ENCODE peak calls at places on chromosomes 12 and 14, in eight cellular contexts. B is stomach; S is GM12865; K is sigmoid colon; C is lung; I is CD8-positive, alpha-beta memory T cell; U is epithelial cell of esophagus; A is lower lobe of right lung. Q is an unnamed sample.

GRCh38 chr12:53752192-53752601 is 418 bp upstream of the CISTR start:
- DNase-seq in B (no peak), S (no peak), K (no peak), C (no peak), I (no peak), U (no peak), A (no peak), Q (no peak)

GRCh38 chr14:104054222-104054905 is 31.1 kb upstream of the ASPG start:
- DNase-seq in B (no peak), S (no peak), K (no peak), C (no peak), I (no peak), U (no peak), A (no peak), Q (no peak)

GRCh38 chr12:124835652-124836410 is 27.8 kb downstream of the SCARB1 start:
- DNase-seq in B (no peak), S (no peak), K (no peak), C (no peak), I (no peak), U (peak), A (no peak), Q (no peak)

GRCh38 chr14:36495666-36496065 is 24.4 kb downstream of the NKX2-1 start:
- DNase-seq in B (no peak), S (no peak), K (no peak), C (no peak), I (no peak), U (no peak), A (no peak), Q (no peak)

GRCh38 chr12:110694330-110694891 is 5.5 kb upstream of the HVCN1 start:
- DNase-seq in B (no peak), S (no peak), K (peak), C (no peak), I (no peak), U (no peak), A (peak), Q (no peak)

GRCh38 chr12:34406228-34406995 is 384.1 kb downstream of the ALG10 start:
- DNase-seq in B (peak), S (no peak), K (peak), C (no peak), I (no peak), U (no peak), A (peak), Q (peak)

GRCh38 chr14:77018785-77019184 is 9.7 kb downstream of the IRF2BPL start:
- DNase-seq in B (no peak), S (no peak), K (no peak), C (no peak), I (no peak), U (no peak), A (no peak), Q (no peak)

GRCh38 chr12:47223848-47224213 is 144.1 kb upstream of the AMIGO2 start:
- DNase-seq in B (peak), S (no peak), K (no peak), C (no peak), I (no peak), U (no peak), A (no peak), Q (peak)

GRCh38 chr12:112007945-112008344 is 5.0 kb downstream of the TMEM116 start:
- DNase-seq in B (no peak), S (no peak), K (no peak), C (no peak), I (no peak), U (no peak), A (peak), Q (no peak)

GRCh38 chr12:54988402-54989054 is 4.0 kb upstream of the TESPA1 start:
- DNase-seq in B (peak), S (peak), K (peak), C (peak), I (no peak), U (peak), A (peak), Q (peak)

GRCh38 chr14:51548187-51548586 is 103.5 kb upstream of the FRMD6 start:
- DNase-seq in B (no peak), S (no peak), K (no peak), C (no peak), I (no peak), U (no peak), A (no peak), Q (no peak)

GRCh38 chr14:58455593-58456265 is 28.2 kb downstream of the KIAA0586 start:
- DNase-seq in B (no peak), S (no peak), K (no peak), C (no peak), I (no peak), U (peak), A (no peak), Q (no peak)

GRCh38 chr14:100190126-100190525 is 30.7 kb upstream of the DEGS2 start:
- DNase-seq in B (no peak), S (no peak), K (no peak), C (no peak), I (no peak), U (peak), A (no peak), Q (no peak)

GRCh38 chr14:102481791-102482238 is 27.8 kb downstream of the ANKRD9 start:
- DNase-seq in B (no peak), S (no peak), K (peak), C (no peak), I (no peak), U (peak), A (no peak), Q (no peak)

GRCh38 chr12:2429032-2429431 is 365.7 kb upstream of the FKBP4 start:
- DNase-seq in B (no peak), S (no peak), K (peak), C (no peak), I (no peak), U (no peak), A (no peak), Q (no peak)

GRCh38 chr14:93715279-93715927 is 72.9 kb downstream of the PRIMA1 start:
- DNase-seq in B (no peak), S (no peak), K (peak), C (no peak), I (no peak), U (no peak), A (no peak), Q (peak)

GRCh38 chr12:116892318-116892717 is 11.1 kb upstream of the HRK start:
- DNase-seq in B (no peak), S (no peak), K (no peak), C (no peak), I (no peak), U (peak), A (no peak), Q (no peak)

GRCh38 chr12:2385529-2385928 is 332.7 kb downstream of the CACNA1C start:
- DNase-seq in B (no peak), S (no peak), K (no peak), C (no peak), I (no peak), U (no peak), A (no peak), Q (no peak)

GRCh38 chr14:22850944-22851790 is 14.8 kb downstream of the MMP14 start:
- DNase-seq in B (peak), S (peak), K (peak), C (peak), I (no peak), U (peak), A (peak), Q (peak)

GRCh38 chr14:24232645-24233537 is at the start of gene GMPR2:
- DNase-seq in B (no peak), S (peak), K (no peak), C (no peak), I (no peak), U (no peak), A (no peak), Q (no peak)

DNA sequence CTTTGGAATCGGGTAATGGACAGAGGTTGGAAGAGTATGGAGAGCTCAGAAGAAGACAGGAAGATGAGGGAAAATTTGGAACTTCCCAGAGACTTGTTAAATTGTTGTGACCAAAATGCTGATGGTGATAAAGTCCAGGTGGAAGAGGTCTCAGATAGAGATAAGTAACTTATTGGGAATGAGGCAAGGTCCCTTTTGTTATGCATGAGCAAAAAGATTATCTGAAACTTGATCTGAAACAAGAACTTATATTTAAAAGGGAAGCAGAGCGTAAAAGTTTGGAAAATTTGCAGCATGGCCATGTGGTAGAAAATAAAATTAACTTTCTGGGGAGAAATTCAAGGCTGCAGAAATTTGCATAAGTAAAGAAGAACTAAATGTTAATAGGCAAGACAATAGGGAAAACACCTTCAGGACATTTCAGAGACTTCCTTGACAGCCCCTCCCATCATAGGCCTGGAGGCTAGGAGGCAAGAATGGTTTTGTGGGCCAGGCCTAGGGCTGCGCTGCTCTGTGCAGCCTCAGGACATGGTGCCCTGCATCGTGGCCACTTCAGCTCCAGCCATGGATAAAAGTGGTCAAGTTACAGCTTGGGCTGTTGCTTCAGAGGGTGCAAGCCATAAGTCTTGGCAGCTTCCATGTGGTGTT is 425.7 kb upstream of the PRICKLE1 start:
- DNase-seq in B (no peak), S (no peak), K (no peak), C (no peak), I (no peak), U (no peak), A (no peak), Q (no peak)
- H3K4me3 ChIP-seq in B (no peak), S (no peak), K (no peak), C (no peak), I (no peak), U (no peak), A (no peak), Q (no peak)

DNA sequence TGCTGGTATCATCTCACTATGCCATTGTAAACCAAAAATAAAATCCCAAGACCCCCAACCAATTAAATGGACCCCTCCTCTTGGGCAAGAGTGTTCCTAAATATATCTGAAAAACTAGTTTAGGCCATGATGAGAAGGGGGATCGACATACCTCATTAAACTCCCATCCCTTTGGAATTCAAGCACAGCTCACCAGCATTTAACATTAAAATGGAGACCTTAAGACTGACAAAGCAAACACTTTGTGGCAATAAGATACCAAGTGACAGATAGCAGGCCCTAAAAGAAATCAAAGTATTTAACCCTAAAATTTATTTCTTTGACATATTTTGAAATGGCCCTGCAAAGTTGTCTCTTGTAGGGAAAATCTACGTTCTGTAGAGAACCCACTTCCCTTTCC is 387.9 kb downstream of the KCNH5 start:
- DNase-seq in B (no peak), S (no peak), K (no peak), C (no peak), I (no peak), U (no peak), A (no peak), Q (no peak)
- H3K4me3 ChIP-seq in B (no peak), S (no peak), K (no peak), C (no peak), I (no peak), U (no peak), A (no peak), Q (no peak)

GRCh38 chr14:81435048-81435577 is 35.0 kb upstream of the STON2 start:
- DNase-seq in B (no peak), S (no peak), K (no peak), C (no peak), I (no peak), U (no peak), A (no peak), Q (no peak)
- H3K4me3 ChIP-seq in B (peak), S (no peak), K (no peak), C (peak), I (peak), U (peak), A (peak), Q (peak)

DNA sequence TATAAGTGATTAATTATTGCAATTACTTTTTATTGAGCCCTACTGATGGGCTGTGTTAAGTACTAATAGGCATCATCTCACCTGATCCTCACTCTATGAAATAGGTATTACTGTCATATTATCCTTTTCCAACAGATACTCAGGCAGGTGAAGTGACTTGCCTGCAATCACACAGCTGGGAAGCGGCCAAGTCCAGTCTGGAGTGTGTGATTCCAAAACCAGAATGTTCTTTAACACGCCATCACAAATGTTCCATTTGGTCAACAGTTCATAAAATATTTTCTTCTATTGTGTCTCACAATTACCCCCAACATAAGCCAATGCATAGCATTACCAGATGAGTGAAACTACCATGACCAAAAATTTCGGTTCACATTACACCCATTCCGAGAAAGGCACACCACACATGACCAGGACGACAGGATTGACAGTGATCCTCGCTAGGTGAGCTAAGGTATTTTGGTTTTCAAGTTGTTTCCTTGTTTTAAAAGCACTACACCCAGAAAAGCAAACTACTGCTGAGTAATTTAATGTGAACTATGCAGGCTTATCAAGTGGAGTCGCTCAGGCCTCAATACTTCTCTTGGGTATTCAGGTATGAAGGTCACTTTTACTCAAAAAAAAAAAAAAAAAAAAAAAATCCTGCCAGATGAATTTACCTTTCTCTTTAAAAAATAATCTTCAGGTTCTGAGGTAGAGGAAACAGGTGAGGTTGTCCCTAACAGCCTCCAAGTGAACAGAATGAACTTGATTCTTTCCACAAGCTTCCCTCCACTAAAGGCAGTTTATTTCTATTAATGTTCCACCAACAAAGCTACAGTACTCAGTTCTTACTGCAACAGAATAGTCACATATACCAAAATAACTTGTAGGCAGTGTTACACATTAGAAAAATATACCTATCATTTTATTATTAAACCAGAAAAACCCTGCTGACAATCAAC is 2.4 kb downstream of the VPS37B start:
- DNase-seq in B (peak), S (no peak), K (no peak), C (no peak), I (no peak), U (peak), A (peak), Q (peak)
- H3K4me3 ChIP-seq in B (peak), S (no peak), K (no peak), C (no peak), I (peak), U (peak), A (peak), Q (peak)